ENCODE peak calls at places on chromosomes 4 and X, in nine cellular contexts. V is GM23248, L is neural progenitor cell, O is endothelial cell of umbilical vein, A is SK-N-SH, J is HCT116, H is HepG2, T is IMR-90, N is MM.1S. E is an unnamed sample.

GRCh38 chrX:16778993-16779392 is 7.3 kb upstream of the TXLNG start:
- DNase-seq in V (no peak), L (no peak), O (no peak), A (no peak), J (no peak), H (no peak), T (no peak), N (no peak), E (no peak)

GRCh38 chrX:17814557-17814956 is 46.5 kb downstream of the RAI2 start:
- DNase-seq in V (peak; percentile 60), L (no peak), O (no peak), A (no peak), J (no peak), H (no peak), T (peak; percentile 17), N (no peak), E (no peak)

GRCh38 chr4:1133033-1133432 is 19.7 kb upstream of the RNF212 start:
- DNase-seq in V (no peak), L (no peak), O (no peak), A (no peak), J (no peak), H (no peak), T (no peak), N (no peak), E (no peak)

GRCh38 chr4:113784497-113785254 is 23.1 kb upstream of the CAMK2D start:
- DNase-seq in V (peak; percentile 96), L (no peak), O (peak; percentile 96), A (no peak), J (peak; percentile 6), H (peak; percentile 83), T (peak; percentile 99), N (no peak), E (no peak)

GRCh38 chrX:75155454-75155829 is 641 bp downstream of the ABCB7 start:
- DNase-seq in V (peak; percentile 50), L (no peak), O (peak; percentile 31), A (peak; percentile 2), J (no peak), H (no peak), T (peak; percentile 4), N (peak; percentile 31), E (peak; percentile 53)

GRCh38 chrX:115040417-115040816 is 23.0 kb upstream of the IL13RA2 start:
- DNase-seq in V (no peak), L (no peak), O (no peak), A (no peak), J (no peak), H (no peak), T (no peak), N (no peak), E (no peak)

GRCh38 chr4:111880116-111880515 is 265.1 kb upstream of the FAM241A start:
- DNase-seq in V (no peak), L (no peak), O (no peak), A (no peak), J (no peak), H (no peak), T (no peak), N (no peak), E (no peak)

GRCh38 chr4:172169871-172170270 is 356.7 kb downstream of the GALNTL6 start:
- DNase-seq in V (no peak), L (no peak), O (no peak), A (no peak), J (no peak), H (no peak), T (peak; percentile 11), N (no peak), E (no peak)

GRCh38 chr4:148962539-148963290 is 520.5 kb upstream of the NR3C2 start:
- DNase-seq in V (peak; percentile 33), L (no peak), O (no peak), A (no peak), J (no peak), H (no peak), T (peak; percentile 73), N (no peak), E (no peak)

GRCh38 chr4:91527056-91527455 is 776.7 kb upstream of the GRID2 start:
- DNase-seq in V (no peak), L (no peak), O (peak; percentile 14), A (no peak), J (no peak), H (no peak), T (no peak), N (no peak), E (no peak)

GRCh38 chrX:149121526-149121925 is 383.6 kb downstream of the IDS start:
- DNase-seq in V (no peak), L (no peak), O (no peak), A (no peak), J (no peak), H (no peak), T (no peak), N (no peak), E (no peak)

GRCh38 chr4:21726255-21726815 is 222.2 kb downstream of the KCNIP4 start:
- DNase-seq in V (peak; percentile 69), L (no peak), O (peak; percentile 85), A (no peak), J (no peak), H (no peak), T (no peak), N (no peak), E (no peak)

GRCh38 chr4:185513489-185514181 is 21.7 kb downstream of the PDLIM3 start:
- DNase-seq in V (no peak), L (no peak), O (peak; percentile 86), A (no peak), J (no peak), H (peak; percentile 73), T (peak; percentile 54), N (no peak), E (no peak)

GRCh38 chrX:111624169-111624568 is 56.8 kb upstream of the ALG13 start:
- DNase-seq in V (no peak), L (no peak), O (no peak), A (no peak), J (no peak), H (no peak), T (no peak), N (no peak), E (no peak)

GRCh38 chr4:100461796-100462195 is 56.0 kb downstream of the EMCN start:
- DNase-seq in V (no peak), L (no peak), O (no peak), A (no peak), J (no peak), H (no peak), T (no peak), N (no peak), E (no peak)
- H3K9ac ChIP-seq in V (no peak overlapping the region), L (no peak overlapping the region), O (no peak overlapping the region), A (no peak overlapping the region), J (no peak overlapping the region), H (no peak overlapping the region), T (no peak overlapping the region), N (no peak overlapping the region), E (no peak overlapping the region)

DNA sequence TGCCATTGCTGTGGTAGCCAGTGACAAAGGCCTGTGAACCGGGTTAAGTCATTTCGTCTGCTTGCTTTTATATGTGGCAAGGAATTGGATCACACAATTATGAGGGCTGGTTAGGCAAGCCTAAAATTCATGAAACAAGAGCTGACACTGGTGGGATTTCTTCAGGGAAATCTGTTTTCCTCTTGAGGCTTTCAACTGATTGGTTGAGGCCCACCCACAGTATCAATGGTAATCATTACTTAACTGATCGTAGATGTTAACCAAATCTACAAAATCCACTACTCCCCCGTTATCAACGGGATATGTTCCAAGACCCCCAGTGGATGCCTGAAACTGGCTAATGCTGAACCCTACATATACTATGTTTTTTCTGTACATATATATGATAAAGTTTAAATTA is 13.0 kb downstream of the RBMX2 start:
- DNase-seq in V (no peak), L (no peak), O (no peak), A (no peak), J (no peak), H (no peak), T (no peak), N (no peak), E (peak; percentile 37)
- H3K4me2 ChIP-seq in V (no peak overlapping the region), L (no peak overlapping the region), O (no peak overlapping the region), A (no peak overlapping the region), J (no peak overlapping the region), H (no peak overlapping the region), T (no peak overlapping the region), N (no peak overlapping the region), E (no peak overlapping the region)

DNA sequence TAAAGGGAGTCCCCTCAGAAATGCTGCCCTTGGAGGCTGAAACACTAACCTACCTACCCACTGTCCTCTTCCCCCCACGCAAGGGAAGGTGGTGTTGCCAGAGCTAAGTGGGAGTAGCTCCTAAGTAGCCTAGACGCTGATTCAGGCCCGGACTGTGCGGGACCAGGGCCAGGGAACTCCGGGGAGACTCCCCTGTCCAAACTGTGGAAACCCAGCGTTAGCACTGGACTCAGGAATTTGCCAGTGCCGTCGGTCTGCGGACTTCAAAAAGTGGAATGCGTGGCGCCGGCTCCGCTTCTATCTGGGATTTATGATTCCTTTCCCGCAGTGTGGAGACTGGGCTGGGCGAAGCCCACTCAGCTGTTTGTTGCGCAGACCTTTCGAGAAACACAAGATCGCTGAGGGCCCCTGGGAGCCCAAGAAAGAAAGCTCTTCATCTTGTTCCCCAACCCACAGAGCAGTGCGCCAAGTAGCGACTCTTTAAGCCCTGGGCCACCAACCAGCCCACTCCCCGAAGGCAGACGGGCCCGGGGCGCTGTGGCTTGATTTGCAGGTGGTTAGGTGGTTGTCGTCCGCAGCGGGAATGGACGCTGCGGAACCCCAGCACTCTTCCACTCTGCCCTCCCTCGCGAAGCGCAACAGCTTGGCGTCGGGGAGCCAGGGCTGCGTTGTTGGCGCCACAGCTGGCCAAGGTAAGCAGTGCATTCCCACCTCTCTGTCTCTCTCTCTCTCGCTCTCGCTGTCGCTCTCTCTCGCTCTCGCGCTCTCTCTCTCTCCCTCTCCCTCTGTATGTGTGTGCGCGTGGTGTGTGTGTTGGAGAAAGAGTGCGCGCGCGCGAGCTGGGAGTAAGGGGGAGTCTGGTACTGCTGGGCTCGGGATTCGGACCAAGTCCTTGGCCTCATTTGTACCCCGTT is 2.0 kb downstream of the TMEM255A start:
- DNase-seq in V (peak; percentile 23), L (peak; percentile 82), O (peak; percentile 29), A (peak; percentile 54), J (peak; percentile 24), H (peak; percentile 57), T (peak; percentile 14), N (peak; percentile 80), E (no peak)
- H3K9ac ChIP-seq in V (no peak overlapping the region), L (no peak overlapping the region), O (no peak overlapping the region), A (no peak overlapping the region), J (no peak overlapping the region), H (no peak overlapping the region), T (no peak overlapping the region), N (peak overlapping the region; percentile 51), E (no peak overlapping the region)

GRCh38 chr4:123415977-123416376 is 19.4 kb downstream of the SPRY1 start:
- DNase-seq in V (peak; percentile 60), L (no peak), O (peak; percentile 29), A (no peak), J (no peak), H (peak; percentile 82), T (peak; percentile 45), N (no peak), E (no peak)

GRCh38 chr4:123418486-123418931 is 21.9 kb downstream of the SPRY1 start:
- DNase-seq in V (peak; percentile 90), L (peak; percentile 92), O (peak; percentile 82), A (no peak), J (no peak), H (peak; percentile 97), T (peak; percentile 92), N (peak; percentile 94), E (no peak)

GRCh38 chr4:123412700-123413512 is 16.3 kb downstream of the SPRY1 start:
- DNase-seq in V (peak; percentile 73), L (no peak), O (no peak), A (no peak), J (no peak), H (no peak), T (no peak), N (no peak), E (no peak)

GRCh38 chr4:123417813-123418212 is 21.2 kb downstream of the SPRY1 start:
- DNase-seq in V (peak; percentile 16), L (no peak), O (no peak), A (no peak), J (no peak), H (no peak), T (no peak), N (no peak), E (no peak)

GRCh38 chr4:123416462-123416861 is 19.9 kb downstream of the SPRY1 start:
- DNase-seq in V (no peak), L (no peak), O (no peak), A (no peak), J (no peak), H (no peak), T (no peak), N (no peak), E (no peak)
- H3K4me2 ChIP-seq in V (no peak overlapping the region), L (no peak overlapping the region), O (peak overlapping the region; percentile 12), A (no peak overlapping the region), J (no peak overlapping the region), H (peak overlapping the region; percentile 63), T (no peak overlapping the region), N (no peak overlapping the region), E (no peak overlapping the region)